ENCODE peak calls at places on chromosomes 3 and 15, in nine cellular contexts. B is CD8-positive, alpha-beta T cell; I is NCI-H1092; K is HuH-7.5; N is HCEC 1CT; Z is T follicular helper cell; D is HT1080; E is left ventricle myocardium inferior; U is NCI-H2081. Q is an unnamed sample.

GRCh38 chr15:98903377-98904018 is 104.1 kb downstream of the PGPEP1L start:
- DNase-seq in D (peak), U (no peak), B (no peak), E (no peak), I (no peak), N (peak), K (no peak), Z (no peak), Q (no peak)

GRCh38 chr3:43726511-43726910 is 35.8 kb downstream of the ABHD5 start:
- DNase-seq in U (no peak), E (no peak), Z (no peak), N (no peak), D (no peak), K (no peak), B (no peak), I (no peak), Q (no peak)

GRCh38 chr15:77181305-77182074 is 110.6 kb upstream of the TSPAN3 start:
- DNase-seq in B (no peak), N (no peak), E (no peak), U (no peak), Z (no peak), K (no peak), I (no peak), D (no peak), Q (no peak)

GRCh38 chr15:98541519-98541918 is 106.8 kb upstream of the IGF1R start:
- DNase-seq in K (no peak), I (no peak), D (no peak), E (no peak), U (no peak), N (no peak), Z (no peak), B (no peak), Q (no peak)

GRCh38 chr15:40746916-40747418 is 8.1 kb downstream of the RMDN3 start:
- DNase-seq in I (no peak), D (no peak), E (no peak), Z (no peak), N (no peak), U (no peak), B (no peak), K (no peak), Q (no peak)

GRCh38 chr3:57073628-57074027 is 13.2 kb downstream of the SPATA12 start:
- DNase-seq in K (no peak), D (no peak), E (no peak), N (no peak), Z (no peak), U (no peak), I (no peak), B (no peak), Q (no peak)

GRCh38 chr3:185363662-185364203 is 797 bp downstream of the MAP3K13 start:
- DNase-seq in I (no peak), B (no peak), E (no peak), K (no peak), U (no peak), N (no peak), D (no peak), Z (no peak), Q (no peak)

GRCh38 chr3:120909602-120909878 is 1.5 kb downstream of the STXBP5L start:
- DNase-seq in U (peak), B (no peak), Z (no peak), N (no peak), D (no peak), I (no peak), E (no peak), K (no peak), Q (no peak)

GRCh38 chr3:112397529-112397928 is 64.6 kb downstream of the CD200 start:
- DNase-seq in N (no peak), D (no peak), K (no peak), E (no peak), Z (no peak), I (no peak), B (no peak), U (no peak), Q (no peak)

GRCh38 chr3:17213102-17213501 is 328.3 kb downstream of the PLCL2 start:
- DNase-seq in Z (no peak), N (peak), E (no peak), D (peak), K (no peak), I (no peak), B (no peak), U (no peak), Q (no peak)

GRCh38 chr3:39079530-39079929 is 27.7 kb downstream of the WDR48 start:
- DNase-seq in Z (no peak), U (no peak), I (no peak), B (no peak), E (no peak), N (no peak), D (no peak), K (no peak), Q (no peak)

GRCh38 chr3:12993623-12994356 is 79.4 kb downstream of the IQSEC1 start:
- DNase-seq in D (no peak), N (no peak), Z (no peak), B (no peak), E (no peak), K (peak), U (no peak), I (no peak), Q (no peak)

GRCh38 chr15:77514635-77515421 is 94.1 kb downstream of the HMG20A start:
- DNase-seq in Z (no peak), E (no peak), U (no peak), D (no peak), I (no peak), K (no peak), B (no peak), N (no peak), Q (no peak)

GRCh38 chr3:68972358-68972979 is 40.1 kb upstream of the TAFA4 start:
- DNase-seq in K (peak), E (peak), U (peak), Z (no peak), B (peak), N (peak), D (peak), I (peak), Q (no peak)

GRCh38 chr15:56469484-56469883 is 4.5 kb upstream of the MNS1 start:
- DNase-seq in D (no peak), N (no peak), B (no peak), E (no peak), U (no peak), Z (no peak), K (no peak), I (no peak), Q (no peak)

GRCh38 chr3:10917176-10917575 is 75.4 kb upstream of the SLC6A1 start:
- DNase-seq in I (no peak), E (no peak), N (no peak), U (no peak), K (no peak), D (peak), B (no peak), Z (no peak), Q (no peak)

GRCh38 chr3:126897943-126898342 is 85.0 kb upstream of the PLXNA1 start:
- DNase-seq in U (no peak), N (no peak), I (no peak), K (no peak), D (no peak), B (no peak), E (no peak), Z (no peak), Q (peak)

GRCh38 chr15:51307811-51308210 is 30.6 kb downstream of the CYP19A1 start:
- DNase-seq in D (no peak), E (no peak), B (no peak), N (no peak), I (no peak), Z (no peak), U (no peak), K (no peak), Q (no peak)

GRCh38 chr3:188941103-188941502 is 230.7 kb upstream of the TPRG1 start:
- DNase-seq in K (no peak), E (no peak), D (no peak), N (no peak), U (no peak), Z (no peak), I (no peak), B (no peak), Q (peak)

GRCh38 chr15:56254270-56254669 is 10.6 kb upstream of the RFX7 start:
- DNase-seq in D (no peak), K (no peak), Z (no peak), B (no peak), E (no peak), I (no peak), N (no peak), U (no peak), Q (no peak)

GRCh38 chr15:74783072-74783807 is 1.4 kb downstream of the CSK start:
- DNase-seq in B (no peak), I (no peak), D (peak), N (peak), K (peak), E (no peak), Z (no peak), U (no peak), Q (no peak)

GRCh38 chr3:80000022-80000421 is 232.2 kb upstream of the ROBO1 start:
- DNase-seq in B (no peak), D (no peak), U (no peak), K (no peak), E (no peak), I (no peak), N (no peak), Z (no peak), Q (no peak)

GRCh38 chr3:128006471-128007424 is 45.5 kb upstream of the SEC61A1 start:
- DNase-seq in N (no peak), K (no peak), E (no peak), I (no peak), D (no peak), Z (no peak), B (no peak), U (no peak), Q (peak)

GRCh38 chr3:126082334-126083137 is 1.4 kb downstream of the SLC41A3 start:
- DNase-seq in D (no peak), U (no peak), N (no peak), K (no peak), E (no peak), I (no peak), B (no peak), Z (no peak), Q (no peak)

GRCh38 chr3:189233225-189233858 is 61.6 kb downstream of the TPRG1 start:
- DNase-seq in D (peak), E (peak), B (peak), N (peak), K (peak), I (peak), Z (no peak), U (peak), Q (peak)

GRCh38 chr3:178561239-178561638 is 25.0 kb downstream of the KCNMB2 start:
- DNase-seq in K (no peak), N (peak), B (no peak), E (no peak), U (no peak), D (no peak), Z (no peak), I (no peak), Q (no peak)

GRCh38 chr3:61627768-61628185 is 66.4 kb downstream of the PTPRG start:
- DNase-seq in E (no peak), N (peak), K (peak), U (no peak), B (no peak), D (peak), I (no peak), Z (no peak), Q (no peak)

GRCh38 chr3:111729087-111729846 is 129.8 kb upstream of the PHLDB2 start:
- DNase-seq in N (peak), U (no peak), K (no peak), E (peak), D (peak), Z (no peak), I (no peak), B (no peak), Q (peak)

GRCh38 chr3:57226156-57226555 is 1.4 kb upstream of the APPL1 start:
- DNase-seq in D (no peak), U (no peak), N (no peak), I (no peak), B (no peak), K (no peak), Z (no peak), E (no peak), Q (no peak)

GRCh38 chr3:69819283-69819682 is 80.0 kb downstream of the MITF start:
- DNase-seq in U (no peak), I (no peak), K (no peak), D (no peak), B (no peak), N (no peak), E (no peak), Z (no peak), Q (no peak)

GRCh38 chr3:183400352-183400751 is 28.1 kb downstream of the MCF2L2 start:
- DNase-seq in B (no peak), K (no peak), E (no peak), D (no peak), U (no peak), Z (no peak), I (no peak), N (no peak), Q (no peak)

GRCh38 chr3:106263556-106263955 is 394.7 kb upstream of the CBLB start:
- DNase-seq in D (no peak), E (no peak), B (no peak), Z (no peak), U (no peak), I (no peak), K (no peak), N (no peak), Q (no peak)

GRCh38 chr3:108588616-108589015 is 622 bp downstream of the CIP2A start:
- DNase-seq in N (peak), D (no peak), Z (no peak), B (no peak), U (no peak), I (no peak), E (no peak), K (no peak), Q (no peak)

GRCh38 chr3:151859905-151860304 is 13.5 kb upstream of the SUCNR1 start:
- DNase-seq in N (no peak), Z (no peak), B (no peak), E (no peak), K (no peak), U (no peak), D (no peak), I (no peak), Q (no peak)

GRCh38 chr3:31469385-31469784 is 63.3 kb upstream of the STT3B start:
- DNase-seq in E (no peak), B (no peak), K (no peak), N (no peak), D (no peak), U (no peak), I (no peak), Z (no peak), Q (no peak)

GRCh38 chr3:121467085-121467484 is 78.7 kb downstream of the POLQ start:
- DNase-seq in K (no peak), U (no peak), B (no peak), N (no peak), I (no peak), E (no peak), Z (no peak), D (no peak), Q (no peak)

GRCh38 chr15:78322243-78322642 is 17.9 kb upstream of the CRABP1 start:
- DNase-seq in Z (no peak), I (peak), B (no peak), E (no peak), U (peak), N (no peak), K (no peak), D (no peak), Q (no peak)

GRCh38 chr3:55468251-55468650 is 18.9 kb downstream of the WNT5A start:
- DNase-seq in N (peak), E (no peak), B (no peak), Z (no peak), U (no peak), K (no peak), I (no peak), D (peak), Q (no peak)

GRCh38 chr3:133899309-133899708 is 3.6 kb upstream of the RAB6B start:
- DNase-seq in B (no peak), Z (no peak), I (no peak), K (no peak), N (no peak), D (no peak), E (no peak), U (no peak), Q (no peak)